ENCODE peak calls at places on chromosomes 12 and 14, in seven cellular contexts. X is PC-3; G is IMR-90; T is activated CD8-positive, alpha-beta T cell treated with anti-CD3 and anti-CD28 coated beads for 36 hours; W is activated CD4-positive, CD25-positive, alpha-beta regulatory T cell treated with anti-CD3 and anti-CD28 coated beads, Interleukin-2, amount 50 U/mL, for 24 hours; P is upper lobe of right lung; O is left lung. L is an unnamed sample.

GRCh38 chr14:100773331-100774163 is 46.9 kb downstream of the DLK1 start:
- ATAC-seq in W (no peak), P (no peak), G (no peak), X (no peak), T (no peak), O (no peak), L (no peak)

GRCh38 chr14:35391388-35391710 is 13.2 kb downstream of the NFKBIA start:
- ATAC-seq in P (no peak), G (no peak), T (peak; percentile 9), W (no peak), O (no peak), X (no peak), L (no peak)

GRCh38 chr12:102480401-102480800 is at the start of gene IGF1:
- ATAC-seq in G (peak; percentile 51), T (no peak), O (peak; percentile 17), W (no peak), X (no peak), P (no peak), L (no peak)

GRCh38 chr14:90732142-90732541 is 84.1 kb downstream of the TTC7B start:
- ATAC-seq in W (no peak), O (peak; percentile 68), G (no peak), X (no peak), T (no peak), P (peak; percentile 77), L (no peak)

GRCh38 chr12:64583395-64584172 is 26.7 kb upstream of the RASSF3 start:
- ATAC-seq in W (peak; percentile 20), T (peak; percentile 27), O (peak; percentile 44), P (peak; percentile 41), X (no peak), G (peak; percentile 59), L (no peak)

GRCh38 chr12:59780605-59781135 is 184.8 kb downstream of the SLC16A7 start:
- ATAC-seq in O (peak; percentile 72), X (peak; percentile 20), T (no peak), G (no peak), P (peak; percentile 52), W (no peak), L (no peak)

GRCh38 chr12:40015360-40015759 is 90.5 kb downstream of the SLC2A13 start:
- ATAC-seq in T (peak; percentile 51), G (no peak), P (no peak), W (no peak), O (no peak), X (peak; percentile 25), L (no peak)

GRCh38 chr12:123696641-123697040 is 15.5 kb upstream of the ATP6V0A2 start:
- ATAC-seq in O (no peak), W (no peak), T (no peak), X (peak; percentile 49), G (no peak), P (no peak), L (no peak)

GRCh38 chr12:46210835-46211439 is 57.9 kb downstream of the SLC38A1 start:
- ATAC-seq in G (no peak), W (no peak), O (peak; percentile 35), P (peak; percentile 17), T (no peak), X (no peak), L (no peak)

GRCh38 chr12:78696267-78696666 is 168.3 kb upstream of the SYT1 start:
- ATAC-seq in W (no peak), O (no peak), X (no peak), G (no peak), T (no peak), P (no peak), L (no peak)

GRCh38 chr14:61153436-61153835 is 127.7 kb downstream of the TMEM30B start:
- ATAC-seq in G (peak; percentile 68), X (peak; percentile 16), W (no peak), P (no peak), T (no peak), O (no peak), L (no peak)

GRCh38 chr14:104782086-104782822 is 13.3 kb downstream of the AKT1 start:
- ATAC-seq in O (no peak), T (no peak), G (no peak), X (no peak), W (no peak), P (no peak), L (no peak)

GRCh38 chr12:38555620-38556596 is 239.3 kb downstream of the ALG10B start:
- ATAC-seq in T (no peak), P (peak; percentile 59), O (peak; percentile 71), X (peak; percentile 51), W (no peak), G (no peak), L (peak; percentile 76)

GRCh38 chr12:130990034-130990433 is 36.3 kb downstream of the ADGRD1 start:
- ATAC-seq in P (no peak), X (no peak), G (no peak), W (no peak), O (no peak), T (no peak), L (no peak)

GRCh38 chr14:37985826-37986470 is 221.8 kb upstream of the SSTR1 start:
- ATAC-seq in T (peak; percentile 53), G (peak; percentile 62), X (no peak), P (peak; percentile 76), O (peak; percentile 78), W (no peak), L (peak; percentile 42)

GRCh38 chr14:103899316-103899715 is 28.9 kb upstream of the TDRD9 start:
- ATAC-seq in G (no peak), P (no peak), W (no peak), X (no peak), T (no peak), O (no peak), L (no peak)

GRCh38 chr12:57224973-57225679 is 4.4 kb upstream of the SHMT2 start:
- ATAC-seq in X (no peak), T (peak; percentile 26), O (peak; percentile 70), P (peak; percentile 83), G (no peak), W (peak; percentile 57), L (peak; percentile 24)

GRCh38 chr14:102914474-102915291 is 7.8 kb upstream of the AMN start:
- ATAC-seq in X (no peak), O (no peak), G (no peak), W (no peak), P (no peak), T (no peak), L (no peak)

GRCh38 chr14:53209370-53209769 is 56.2 kb upstream of the DDHD1 start:
- ATAC-seq in G (no peak), O (peak; percentile 26), X (no peak), P (peak; percentile 24), T (no peak), W (no peak), L (no peak)

GRCh38 chr12:71865757-71866536 is 26.4 kb downstream of the TBC1D15 start:
- ATAC-seq in X (no peak), W (no peak), T (no peak), O (no peak), G (no peak), P (peak; percentile 32), L (no peak)

GRCh38 chr14:23306412-23307145 is at the start of gene BCL2L2:
- ATAC-seq in T (no peak), X (peak; percentile 55), O (peak; percentile 77), G (peak; percentile 67), W (no peak), P (peak; percentile 82), L (peak; percentile 72)

L was measured in esophagus mucosa.